ENCODE peak calls at places on chromosomes 2 and 18, in ten cellular contexts. E is skeletal muscle cell; T is right lobe of liver; D is activated naive CD8-positive, alpha-beta T cell treated with anti-CD3 and anti-CD28 coated beads for 36 hours; I is tibial nerve; X is iPS DF 19.7; B is NCI-H446 treated with DMSO at 0.1 percent for 48 hours; O is spleen; Z is adrenal gland; S is D341Med. Q is an unnamed sample.

GRCh38 chr2:86199834-86200177 is 549 bp downstream of the MRPL35 start:
- DNase-seq in E (no peak), T (no peak), D (no peak), I (no peak), X (no peak), B (no peak), O (no peak), Z (no peak), S (no peak), Q (no peak)

GRCh38 chr2:202140522-202141292 is 67.7 kb downstream of the KIAA2012 start:
- DNase-seq in E (no peak), T (no peak), D (no peak), I (no peak), X (no peak), B (no peak), O (no peak), Z (no peak), S (no peak), Q (no peak)

GRCh38 chr2:176553685-176554106 is 284.5 kb downstream of the MTX2 start:
- DNase-seq in E (no peak), T (peak), D (peak), I (peak), X (no peak), B (peak), O (peak), Z (peak), S (peak), Q (peak)

GRCh38 chr18:9466911-9467310 is 8.4 kb upstream of the RALBP1 start:
- DNase-seq in E (no peak), T (no peak), D (no peak), I (no peak), X (no peak), B (no peak), O (no peak), Z (no peak), S (no peak), Q (no peak)

GRCh38 chr18:2494921-2495320 is 76.4 kb downstream of the METTL4 start:
- DNase-seq in E (no peak), T (no peak), D (no peak), I (no peak), X (no peak), B (no peak), O (no peak), Z (no peak), S (no peak), Q (no peak)

GRCh38 chr2:54559593-54560145 is 103.5 kb downstream of the SPTBN1 start:
- DNase-seq in E (peak), T (no peak), D (no peak), I (peak), X (no peak), B (no peak), O (no peak), Z (peak), S (no peak), Q (peak)

GRCh38 chr2:2575870-2576386 is 244.9 kb upstream of the MYT1L start:
- DNase-seq in E (no peak), T (no peak), D (no peak), I (no peak), X (no peak), B (no peak), O (peak), Z (no peak), S (no peak), Q (no peak)

GRCh38 chr2:218002103-218002502 is 692 bp downstream of the TNS1 start:
- DNase-seq in E (no peak), T (no peak), D (no peak), I (no peak), X (no peak), B (no peak), O (no peak), Z (no peak), S (no peak), Q (no peak)

GRCh38 chr2:240932724-240933047 is 26.6 kb downstream of the CROCC2 start:
- DNase-seq in E (no peak), T (peak), D (no peak), I (no peak), X (no peak), B (no peak), O (peak), Z (no peak), S (no peak), Q (no peak)